ENCODE peak calls at places on chromosome 16, in seven cellular contexts. F is upper lobe of right lung, S is Peyer's patch, R is thoracic aorta, E is uterus, P is ascending aorta, I is tibial artery. B is an unnamed sample. For H3K9me3, the result is how much of the 10 kb centered on the place peaks cover.

GRCh38 chr16:57911711-57912110 is 59.2 kb downstream of the CNGB1 start:
- DNase-seq in F (no peak), S (no peak), R (no peak), E (no peak), P (no peak), I (no peak), B (no peak)

GRCh38 chr16:10578474-10579316 is 1.7 kb downstream of the EMP2 start:
- DNase-seq in F (peak), S (no peak), R (no peak), E (no peak), P (no peak), I (no peak), B (no peak)

GRCh38 chr16:88923926-88924833 is 52.8 kb downstream of the CBFA2T3 start:
- DNase-seq in F (no peak), S (no peak), R (no peak), E (no peak), P (no peak), I (no peak), B (no peak)

GRCh38 chr16:87713469-87714229 is 52.1 kb downstream of the KLHDC4 start:
- DNase-seq in F (no peak), S (peak), R (no peak), E (no peak), P (no peak), I (no peak), B (peak)

GRCh38 chr16:58087209-58087913 is 41.8 kb downstream of the CFAP20 start:
- DNase-seq in F (no peak), S (no peak), R (no peak), E (no peak), P (no peak), I (no peak), B (no peak)

GRCh38 chr16:55240933-55241332 is 83.1 kb upstream of the IRX6 start:
- DNase-seq in F (no peak), S (no peak), R (no peak), E (no peak), P (no peak), I (no peak), B (no peak)

GRCh38 chr16:73066927-73067670 is 19.2 kb upstream of the ZFHX3 start:
- DNase-seq in F (no peak), S (no peak), R (no peak), E (no peak), P (no peak), I (no peak), B (no peak)

GRCh38 chr16:85086347-85087291 is 25.7 kb downstream of the CIBAR2 start:
- DNase-seq in F (peak), S (peak), R (no peak), E (peak), P (peak), I (peak), B (peak)

GRCh38 chr16:86740817-86741799 is 162.8 kb downstream of the FOXL1 start:
- DNase-seq in F (no peak), S (no peak), R (peak), E (peak), P (peak), I (peak), B (no peak)

GRCh38 chr16:48629016-48629415 is 19.0 kb upstream of the N4BP1 start:
- DNase-seq in F (peak), S (no peak), R (no peak), E (no peak), P (no peak), I (no peak), B (no peak)

GRCh38 chr16:82265809-82266208 is 95.8 kb upstream of the MPHOSPH6 start:
- DNase-seq in F (no peak), S (no peak), R (no peak), E (no peak), P (no peak), I (no peak), B (no peak)

GRCh38 chr16:275041-275621 is 613 bp downstream of the RGS11 start:
- DNase-seq in F (peak), S (no peak), R (no peak), E (no peak), P (no peak), I (no peak), B (no peak)

GRCh38 chr16:72649254-72649944 is 398.5 kb downstream of the ZFHX3 start:
- DNase-seq in F (no peak), S (no peak), R (no peak), E (no peak), P (no peak), I (no peak), B (no peak)

GRCh38 chr16:89892635-89893034 is 19.2 kb downstream of the TCF25 start:
- DNase-seq in F (no peak), S (no peak), R (no peak), E (no peak), P (no peak), I (no peak), B (no peak)

GRCh38 chr16:67302882-67303434 is 23.6 kb downstream of the KCTD19 start:
- DNase-seq in F (no peak), S (no peak), R (no peak), E (no peak), P (no peak), I (no peak), B (no peak)

GRCh38 chr16:998211-998610 is 16.6 kb downstream of the SOX8 start:
- DNase-seq in F (no peak), S (no peak), R (no peak), E (no peak), P (no peak), I (no peak), B (no peak)

GRCh38 chr16:27745348-27745747 is 195.4 kb downstream of the KATNIP start:
- DNase-seq in F (no peak), S (no peak), R (no peak), E (no peak), P (no peak), I (no peak), B (no peak)

GRCh38 chr16:19135896-19136438 is 22.2 kb downstream of the ITPRIPL2 start:
- DNase-seq in F (no peak), S (no peak), R (no peak), E (no peak), P (no peak), I (no peak), B (no peak)

GRCh38 chr16:74868501-74868900 is 93.9 kb upstream of the FA2H start:
- DNase-seq in F (no peak), S (no peak), R (no peak), E (no peak), P (no peak), I (no peak), B (no peak)

GRCh38 chr16:24167129-24167528 is 89.0 kb upstream of the CACNG3 start:
- DNase-seq in F (no peak), S (no peak), R (no peak), E (no peak), P (no peak), I (no peak), B (no peak)

GRCh38 chr16:67708368-67708771 is 10.7 kb downstream of the GFOD2 start:
- DNase-seq in F (no peak), S (no peak), R (no peak), E (no peak), P (no peak), I (no peak), B (no peak)

GRCh38 chr16:57889960-57890751 is 80.8 kb downstream of the CNGB1 start:
- DNase-seq in F (no peak), S (no peak), R (no peak), E (no peak), P (no peak), I (peak), B (no peak)

GRCh38 chr16:85017151-85017550 is 5.8 kb upstream of the ZDHHC7 start:
- DNase-seq in F (no peak), S (no peak), R (no peak), E (no peak), P (no peak), I (no peak), B (no peak)

GRCh38 chr16:22195695-22196558 is 10.2 kb upstream of the EEF2K start:
- DNase-seq in F (peak), S (peak), R (peak), E (peak), P (peak), I (peak), B (peak)

GRCh38 chr16:4183258-4184037 is 58.4 kb downstream of the SRL start:
- DNase-seq in F (peak), S (peak), R (peak), E (peak), P (peak), I (peak), B (peak)
- TF ChIP-seq CTCF in F (no peak), S (no peak), R (peak), E (peak), P (no peak), I (no peak), B (no peak)

DNA sequence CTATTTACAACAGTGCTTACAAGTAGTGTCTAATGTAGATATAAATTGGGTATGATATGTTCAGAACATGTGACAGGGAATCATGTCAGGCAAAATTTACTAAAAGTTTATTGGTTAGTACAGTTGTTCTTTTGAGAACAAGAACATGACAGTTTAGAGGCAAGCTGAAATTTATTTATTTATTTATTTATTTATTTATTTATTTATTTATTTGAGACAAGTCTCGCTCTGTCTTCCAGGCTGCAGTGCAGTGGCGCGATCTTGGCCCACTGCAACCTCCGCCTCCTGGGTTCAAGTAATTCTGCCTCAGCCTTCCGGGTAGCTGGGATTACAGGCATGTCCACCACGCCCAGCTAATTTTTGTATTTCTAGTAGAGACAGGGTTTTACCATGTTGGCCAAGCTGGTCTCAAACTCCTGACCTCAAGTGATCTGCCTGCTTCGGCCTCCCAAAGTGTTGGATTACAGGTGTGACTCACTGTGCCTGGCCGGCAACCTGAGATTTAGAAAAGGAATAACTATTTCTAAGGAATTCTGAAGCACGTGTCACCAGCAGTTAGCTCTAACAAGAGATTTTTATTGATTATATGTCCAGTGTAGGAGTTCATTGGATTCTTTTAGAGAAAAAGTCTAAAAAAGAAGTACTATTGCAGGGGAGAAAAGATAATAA is 24.9 kb downstream of the MRTFB start:
- DNase-seq in F (no peak), S (no peak), R (no peak), E (no peak), P (no peak), I (no peak), B (no peak)
- H3K27ac ChIP-seq in F (no peak), S (no peak), R (no peak), E (no peak), P (no peak), I (no peak), B (no peak)

GRCh38 chr16:35687071-35687470 is 2227.7 kb downstream of the TP53TG3F start:
- DNase-seq in F (no peak), S (no peak), R (no peak), E (no peak), P (no peak), I (no peak), B (no peak)
- H3K9me3 ChIP-seq in F (under half), S (under half), R (under half), E (under half), P (under half), I (under half), B (half or more)

GRCh38 chr16:71645450-71645849 is 19.5 kb downstream of the MARVELD3 start:
- DNase-seq in F (no peak), S (no peak), R (no peak), E (no peak), P (no peak), I (no peak), B (no peak)
- TF ChIP-seq CTCF in F (peak), S (peak), R (no peak), E (no peak), P (no peak), I (no peak), B (peak)

B was measured in CD4-positive, alpha-beta T cell.